ENCODE peak calls at places on chromosomes 2 and 18, in five cellular contexts. Q is aorta, P is T-cell, K is skeletal muscle cell, N is retina. A is an unnamed sample.

GRCh38 chr2:218082586-218083351 is 13.7 kb downstream of the RUFY4 start:
- DNase-seq in P (no peak), Q (no peak), K (no peak), N (no peak), A (no peak)

GRCh38 chr2:73268831-73269685 is 15.2 kb downstream of the FBXO41 start:
- DNase-seq in Q (no peak), P (peak; percentile 73), N (peak; percentile 84), K (no peak), A (peak; percentile 82)

GRCh38 chr18:77108001-77108692 is 24.4 kb downstream of the MBP start:
- DNase-seq in K (peak; percentile 67), N (peak; percentile 61), P (peak; percentile 37), Q (peak; percentile 75), A (no peak)

GRCh38 chr2:37669500-37669899 is 1.9 kb downstream of the CDC42EP3 start:
- DNase-seq in P (no peak), K (no peak), Q (no peak), N (no peak), A (no peak)

GRCh38 chr2:38997784-38998183 is 108.1 kb downstream of the ARHGEF33 start:
- DNase-seq in K (peak; percentile 95), Q (no peak), N (no peak), P (no peak), A (no peak)

GRCh38 chr2:216101109-216101508 is 8.0 kb upstream of the XRCC5 start:
- DNase-seq in Q (no peak), N (no peak), K (no peak), P (no peak), A (no peak)

GRCh38 chr2:135650721-135651120 is 90.9 kb upstream of the UBXN4 start:
- DNase-seq in P (no peak), Q (no peak), K (no peak), N (no peak), A (no peak)

GRCh38 chr2:18473241-18473841 is 87.1 kb downstream of the RDH14 start:
- DNase-seq in P (no peak), Q (no peak), K (peak; percentile 88), N (no peak), A (peak; percentile 27)

GRCh38 chr2:204550738-204551137 is 5.5 kb downstream of the PARD3B start:
- DNase-seq in Q (no peak), K (peak; percentile 43), P (no peak), N (no peak), A (peak; percentile 17)

GRCh38 chr2:221671515-221671914 is 99.4 kb upstream of the EPHA4 start:
- DNase-seq in Q (no peak), K (no peak), N (no peak), P (no peak), A (no peak)

GRCh38 chr2:127094509-127095366 is 12.2 kb downstream of the BIN1 start:
- DNase-seq in Q (peak; percentile 62), N (no peak), P (no peak), K (no peak), A (peak; percentile 58)

GRCh38 chr2:119106301-119106897 is 52.2 kb downstream of the C1QL2 start:
- DNase-seq in N (peak; percentile 18), K (peak; percentile 1), Q (no peak), P (no peak), A (peak; percentile 64)

GRCh38 chr2:45849491-45850283 is 198.2 kb downstream of the PRKCE start:
- DNase-seq in K (no peak), N (no peak), Q (no peak), P (no peak), A (no peak)

GRCh38 chr18:41504316-41504715 is 450.7 kb upstream of the PIK3C3 start:
- DNase-seq in Q (no peak), P (no peak), K (no peak), N (no peak), A (no peak)

GRCh38 chr2:105629634-105630033 is 115.1 kb upstream of the NCK2 start:
- DNase-seq in P (no peak), K (no peak), N (no peak), Q (no peak), A (no peak)

GRCh38 chr2:231642631-231643493 is 50.2 kb downstream of the TEX44 start:
- DNase-seq in P (peak; percentile 11), N (peak; percentile 82), Q (peak; percentile 94), K (peak; percentile 72), A (no peak)

GRCh38 chr18:9333441-9334350 is 877 bp upstream of the TWSG1 start:
- DNase-seq in P (no peak), K (peak; percentile 14), Q (peak; percentile 47), N (peak; percentile 93), A (no peak)

GRCh38 chr2:216307496-216307895 is 64.8 kb downstream of the MARCHF4 start:
- DNase-seq in Q (no peak), K (no peak), N (no peak), P (no peak), A (no peak)

GRCh38 chr2:240818293-240818542 is 1.8 kb downstream of the KIF1A start:
- DNase-seq in Q (no peak), P (no peak), N (no peak), K (no peak), A (no peak)

GRCh38 chr2:125588780-125589179 is 1067.2 kb upstream of the GYPC start:
- DNase-seq in Q (no peak), K (no peak), N (no peak), P (no peak), A (no peak)

GRCh38 chr18:36284671-36285295 is 12.7 kb upstream of the FHOD3 start:
- DNase-seq in Q (no peak), P (peak; percentile 34), K (no peak), N (peak; percentile 54), A (peak; percentile 76)

GRCh38 chr18:59419386-59419785 is 60.3 kb upstream of the LMAN1 start:
- DNase-seq in P (no peak), N (no peak), K (peak; percentile 70), Q (no peak), A (no peak)

GRCh38 chr2:37080231-37080630 is 3.9 kb downstream of the HEATR5B start:
- DNase-seq in K (no peak), P (no peak), N (no peak), Q (no peak), A (no peak)

GRCh38 chr2:81483254-81483653 is 1178.7 kb upstream of the LRRTM1 start:
- DNase-seq in P (no peak), N (no peak), K (no peak), Q (no peak), A (no peak)